ENCODE peak calls at places on chromosomes 2 and 18, in eight cellular contexts. P is A549, C is sigmoid colon, F is heart left ventricle, L is esophagus squamous epithelium, M is GM12878, I is IMR-90, U is K562. B is an unnamed sample.

GRCh38 chr2:71950256-71951066 is 197.2 kb downstream of the CYP26B1 start:
- DNase-seq in P (no peak), C (peak), F (peak), L (no peak), M (no peak), I (no peak), U (no peak), B (peak)

GRCh38 chr18:34909637-34910364 is 131.4 kb upstream of the MAPRE2 start:
- DNase-seq in P (no peak), C (no peak), F (no peak), L (no peak), M (no peak), I (peak), U (no peak), B (no peak)

GRCh38 chr2:28648671-28649395 is 102.8 kb upstream of the PPP1CB start:
- DNase-seq in P (no peak), C (peak), F (no peak), L (no peak), M (no peak), I (no peak), U (no peak), B (no peak)

GRCh38 chr2:66717491-66717890 is 282.6 kb downstream of the MEIS1 start:
- DNase-seq in P (no peak), C (no peak), F (no peak), L (no peak), M (no peak), I (peak), U (no peak), B (no peak)

GRCh38 chr18:31451625-31452024 is 4.1 kb downstream of the DSG3 start:
- DNase-seq in P (no peak), C (no peak), F (no peak), L (no peak), M (no peak), I (no peak), U (no peak), B (no peak)

GRCh38 chr18:13558132-13558531 is 168.2 kb downstream of the FAM210A start:
- DNase-seq in P (peak), C (no peak), F (peak), L (no peak), M (no peak), I (peak), U (peak), B (peak)

GRCh38 chr2:112321375-112322320 is 46.3 kb downstream of the ZC3H6 start:
- DNase-seq in P (no peak), C (no peak), F (no peak), L (no peak), M (no peak), I (peak), U (no peak), B (no peak)

GRCh38 chr2:15588329-15588919 is 3.2 kb upstream of the DDX1 start:
- DNase-seq in P (peak), C (no peak), F (peak), L (no peak), M (no peak), I (peak), U (peak), B (no peak)

GRCh38 chr2:151974997-151975396 is 123.8 kb downstream of the CACNB4 start:
- DNase-seq in P (no peak), C (no peak), F (no peak), L (no peak), M (no peak), I (no peak), U (no peak), B (no peak)

GRCh38 chr18:35030234-35030989 is 10.8 kb upstream of the MAPRE2 start:
- DNase-seq in P (no peak), C (no peak), F (no peak), L (no peak), M (no peak), I (no peak), U (no peak), B (no peak)

GRCh38 chr18:44887227-44887631 is 206.5 kb downstream of the SETBP1 start:
- DNase-seq in P (no peak), C (no peak), F (peak), L (no peak), M (peak), I (peak), U (no peak), B (no peak)

GRCh38 chr2:144942516-144943256 is 422.8 kb upstream of the ZEB2 start:
- DNase-seq in P (peak), C (no peak), F (no peak), L (no peak), M (no peak), I (peak), U (peak), B (no peak)

GRCh38 chr18:26635466-26635865 is 87.1 kb upstream of the KCTD1 start:
- DNase-seq in P (no peak), C (no peak), F (no peak), L (no peak), M (no peak), I (no peak), U (no peak), B (no peak)

GRCh38 chr2:224142397-224143312 is 103.6 kb upstream of the SERPINE2 start:
- DNase-seq in P (peak), C (no peak), F (no peak), L (no peak), M (no peak), I (peak), U (no peak), B (no peak)

GRCh38 chr2:110866496-110866895 is 134.1 kb downstream of the ACOXL start:
- DNase-seq in P (no peak), C (no peak), F (no peak), L (no peak), M (no peak), I (no peak), U (no peak), B (no peak)

GRCh38 chr2:12303181-12304030 is 413.3 kb upstream of the TRIB2 start:
- DNase-seq in P (no peak), C (no peak), F (no peak), L (no peak), M (no peak), I (peak), U (no peak), B (no peak)

GRCh38 chr2:191802180-191802579 is 44.7 kb downstream of the CAVIN2 start:
- DNase-seq in P (no peak), C (no peak), F (no peak), L (no peak), M (no peak), I (no peak), U (no peak), B (no peak)

GRCh38 chr2:149543845-149544244 is 43.7 kb downstream of the MMADHC start:
- DNase-seq in P (no peak), C (no peak), F (no peak), L (no peak), M (no peak), I (no peak), U (no peak), B (no peak)

GRCh38 chr18:70334264-70334663 is 45.4 kb downstream of the SOCS6 start:
- DNase-seq in P (no peak), C (no peak), F (no peak), L (no peak), M (no peak), I (no peak), U (no peak), B (no peak)

GRCh38 chr18:70337139-70337972 is 48.5 kb downstream of the SOCS6 start:
- DNase-seq in P (peak), C (no peak), F (peak), L (no peak), M (no peak), I (peak), U (peak), B (no peak)

GRCh38 chr18:70333757-70334156 is 44.9 kb downstream of the SOCS6 start:
- DNase-seq in P (peak), C (no peak), F (peak), L (no peak), M (no peak), I (peak), U (no peak), B (no peak)

GRCh38 chr18:70334728-70335329 is 46.0 kb downstream of the SOCS6 start:
- DNase-seq in P (peak), C (no peak), F (no peak), L (no peak), M (no peak), I (no peak), U (no peak), B (no peak)

GRCh38 chr18:70335892-70336726 is 47.3 kb downstream of the SOCS6 start:
- DNase-seq in P (peak), C (no peak), F (no peak), L (no peak), M (no peak), I (no peak), U (no peak), B (no peak)
- H3K27ac ChIP-seq in P (peak), C (no peak), F (no peak), L (peak), M (no peak), I (no peak), U (no peak), B (no peak)

DNA sequence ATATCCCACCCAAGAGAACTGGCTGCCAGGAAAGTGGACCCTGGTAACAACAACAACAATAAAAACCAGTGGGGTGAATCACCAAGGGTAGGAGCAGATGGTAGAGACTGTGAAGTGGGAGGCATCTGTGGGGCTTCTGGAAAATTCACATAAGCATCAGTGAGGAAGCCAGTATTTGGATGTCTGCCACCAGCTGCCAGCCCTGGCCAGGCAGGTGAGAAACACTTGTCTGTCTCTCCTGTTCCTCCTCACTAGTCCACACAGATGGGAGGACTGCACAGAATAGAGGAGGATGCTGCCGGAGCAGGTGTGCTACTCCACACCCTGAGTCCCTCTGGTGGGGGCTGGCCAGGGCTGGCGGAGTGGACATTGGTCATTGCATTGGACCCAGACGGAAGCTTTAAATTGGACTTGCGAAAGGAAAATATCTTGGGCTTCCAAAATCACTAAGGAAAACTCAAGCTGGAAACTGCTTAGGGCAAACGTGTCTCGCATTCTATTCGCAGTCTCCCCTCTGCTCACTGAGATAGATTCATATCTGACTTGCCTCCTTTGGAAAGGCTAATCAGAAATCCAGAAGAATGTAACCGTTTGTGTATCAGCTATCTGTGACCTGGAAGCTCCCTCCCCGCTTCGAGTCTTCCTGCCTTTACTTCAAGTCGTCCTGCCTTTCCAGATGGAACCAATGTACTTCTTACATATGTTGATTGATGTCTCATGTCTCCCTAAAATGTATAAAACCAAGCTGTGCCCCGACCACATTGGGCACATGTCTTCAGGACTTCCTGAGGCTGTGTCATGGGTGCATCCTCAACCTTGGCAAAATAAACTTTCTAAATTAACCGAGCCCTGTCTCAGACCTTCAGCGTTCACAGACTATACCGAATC is 69.1 kb downstream of the NAB1 start:
- DNase-seq in P (no peak), C (no peak), F (no peak), L (no peak), M (no peak), I (no peak), U (no peak), B (no peak)
- TF ChIP-seq POLR2A in P (no peak), C (no peak), F (no peak), L (no peak), M (no peak), I (no peak), U (no peak), B (no peak)

GRCh38 chr2:26970244-26970927 is at the start of gene MAPRE3:
- DNase-seq in P (peak), C (peak), F (peak), L (no peak), M (no peak), I (peak), U (peak), B (no peak)

GRCh38 chr2:26974352-26974751 is 3.9 kb downstream of the MAPRE3 start:
- DNase-seq in P (no peak), C (no peak), F (no peak), L (no peak), M (no peak), I (no peak), U (peak), B (no peak)

GRCh38 chr2:26970928-26971627 is 641 bp downstream of the MAPRE3 start:
- DNase-seq in P (no peak), C (no peak), F (no peak), L (no peak), M (no peak), I (peak), U (peak), B (no peak)

GRCh38 chr2:26969089-26969844 is 1.2 kb upstream of the MAPRE3 start:
- DNase-seq in P (peak), C (no peak), F (no peak), L (no peak), M (no peak), I (peak), U (no peak), B (no peak)

DNA sequence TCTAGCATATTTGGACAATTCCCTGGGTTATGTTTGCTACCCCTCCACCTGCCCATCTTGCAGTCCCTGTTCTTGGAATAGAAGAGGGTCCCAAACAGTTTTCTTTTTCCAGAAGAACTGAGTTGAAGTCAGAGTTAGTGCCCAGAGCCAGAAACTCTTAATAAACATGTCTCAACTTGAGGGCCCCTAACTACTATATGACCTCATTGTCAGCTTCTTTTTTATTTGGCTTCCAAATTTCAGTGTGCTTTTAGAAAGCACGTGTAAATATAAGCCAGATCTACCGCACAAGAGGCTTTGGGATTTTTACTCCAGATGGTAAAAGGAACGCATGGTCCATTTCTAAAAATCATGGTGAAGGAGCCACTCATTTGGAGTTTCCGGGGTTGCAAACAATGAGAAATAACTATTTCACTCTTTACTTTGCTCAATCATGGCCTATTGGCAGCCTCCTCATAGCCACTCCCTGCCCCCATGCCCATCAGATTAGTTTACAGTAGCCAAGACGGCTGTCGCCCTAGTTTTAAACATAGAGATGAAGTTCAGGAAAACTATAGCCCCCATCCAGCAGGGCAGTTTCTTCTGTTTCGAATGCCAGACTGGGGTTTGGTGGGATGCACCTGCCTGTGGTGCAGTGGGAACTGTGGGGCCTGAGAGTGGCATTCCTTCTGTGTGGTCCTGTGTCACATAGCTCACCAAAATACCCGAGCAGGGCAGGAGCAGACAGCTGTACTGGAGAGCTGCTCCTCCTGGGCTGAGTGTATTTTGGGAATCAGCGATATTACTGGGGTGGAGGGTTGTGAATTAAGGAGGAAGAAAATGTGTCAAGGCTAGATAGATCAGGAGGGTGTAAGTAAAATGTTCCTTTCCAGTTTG is 1.7 kb downstream of the MAPRE3 start:
- DNase-seq in P (no peak), C (no peak), F (no peak), L (no peak), M (no peak), I (no peak), U (peak), B (no peak)
- H3K27ac ChIP-seq in P (no peak), C (peak), F (no peak), L (peak), M (no peak), I (no peak), U (peak), B (no peak)

GRCh38 chr18:2433366-2433765 is 137.9 kb downstream of the METTL4 start:
- DNase-seq in P (no peak), C (no peak), F (no peak), L (no peak), M (no peak), I (no peak), U (no peak), B (no peak)
- TF ChIP-seq POLR2A in P (no peak), C (no peak), F (no peak), L (no peak), M (no peak), I (no peak), U (no peak), B (no peak)

GRCh38 chr18:49859006-49859359 is 45.6 kb upstream of the ACAA2 start:
- DNase-seq in P (no peak), C (no peak), F (no peak), L (no peak), M (no peak), I (no peak), U (no peak), B (no peak)

GRCh38 chr18:49859725-49860124 is 46.4 kb upstream of the ACAA2 start:
- DNase-seq in P (no peak), C (peak), F (no peak), L (no peak), M (no peak), I (no peak), U (no peak), B (no peak)

GRCh38 chr18:49856531-49856930 is 43.2 kb upstream of the ACAA2 start:
- DNase-seq in P (no peak), C (no peak), F (no peak), L (no peak), M (no peak), I (no peak), U (no peak), B (no peak)

GRCh38 chr18:49857708-49858107 is 44.4 kb upstream of the ACAA2 start:
- DNase-seq in P (no peak), C (no peak), F (no peak), L (no peak), M (no peak), I (no peak), U (no peak), B (no peak)

GRCh38 chr18:49858309-49859005 is 45.1 kb upstream of the ACAA2 start:
- DNase-seq in P (peak), C (peak), F (no peak), L (no peak), M (no peak), I (peak), U (peak), B (no peak)
- H3K27ac ChIP-seq in P (peak), C (no peak), F (no peak), L (peak), M (no peak), I (no peak), U (no peak), B (no peak)

DNA sequence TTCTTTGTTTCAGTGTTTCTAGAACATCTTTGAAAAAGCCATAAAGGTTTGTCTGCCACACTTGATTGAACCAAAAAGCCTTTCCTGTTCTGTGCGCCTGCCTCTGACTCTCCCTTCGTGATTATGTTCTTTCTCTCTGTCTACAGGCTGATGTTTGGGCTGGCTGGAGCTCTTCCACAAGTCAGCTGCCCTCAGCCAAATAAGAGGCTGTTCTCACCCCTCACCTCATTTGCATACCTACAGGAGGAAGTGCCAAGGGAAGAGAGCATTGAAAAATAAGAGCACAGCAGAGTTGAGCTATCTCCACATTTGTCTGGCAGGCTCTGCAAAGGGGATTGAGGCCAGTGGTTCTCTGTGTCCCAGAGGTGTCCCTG is 15.8 kb downstream of the INPP5D start:
- DNase-seq in P (no peak), C (no peak), F (no peak), L (no peak), M (peak), I (no peak), U (no peak), B (no peak)
- TF ChIP-seq POLR2A in P (no peak), C (no peak), F (no peak), L (no peak), M (peak), I (no peak), U (no peak), B (no peak)

B was measured in vagina.